ENCODE peak calls at places on chromosomes 6 and 20, in nine cellular contexts. One of them, this sample, is unnamed.

GRCh38 chr20:47776639-47777038 is 8.6 kb downstream of the SULF2 start:
- DNase-seq in uterus: no peak
- DNase-seq in esophagus squamous epithelium: no peak
- DNase-seq in lower leg skin: no peak
- DNase-seq in A549: no peak
- DNase-seq in HepG2: no peak
- DNase-seq in Peyer's patch: no peak
- DNase-seq in erythroblast: no peak
- DNase-seq in IMR-90: no peak
- DNase-seq in this sample: no peak

GRCh38 chr20:62388839-62389600 is 2.1 kb downstream of the RPS21 start:
- DNase-seq in Peyer's patch: no peak
- DNase-seq in erythroblast: no peak
- DNase-seq in lower leg skin: no peak
- DNase-seq in HepG2: no peak
- DNase-seq in A549: no peak
- DNase-seq in esophagus squamous epithelium: no peak
- DNase-seq in uterus: no peak
- DNase-seq in IMR-90: no peak
- DNase-seq in this sample: no peak

GRCh38 chr6:90457867-90458259 is 129.0 kb downstream of the MAP3K7 start:
- DNase-seq in Peyer's patch: no peak
- DNase-seq in esophagus squamous epithelium: no peak
- DNase-seq in A549: no peak
- DNase-seq in uterus: no peak
- DNase-seq in IMR-90: no peak
- DNase-seq in lower leg skin: no peak
- DNase-seq in HepG2: no peak
- DNase-seq in erythroblast: no peak
- DNase-seq in this sample: no peak

GRCh38 chr6:79170915-79171314 is 63.6 kb downstream of the HMGN3 start:
- DNase-seq in erythroblast: no peak
- DNase-seq in IMR-90: peak
- DNase-seq in esophagus squamous epithelium: no peak
- DNase-seq in lower leg skin: no peak
- DNase-seq in A549: no peak
- DNase-seq in HepG2: no peak
- DNase-seq in Peyer's patch: no peak
- DNase-seq in uterus: no peak
- DNase-seq in this sample: no peak

GRCh38 chr6:156886409-156886808 is 109.2 kb downstream of the ARID1B start:
- DNase-seq in esophagus squamous epithelium: no peak
- DNase-seq in lower leg skin: no peak
- DNase-seq in HepG2: no peak
- DNase-seq in uterus: no peak
- DNase-seq in Peyer's patch: peak
- DNase-seq in A549: no peak
- DNase-seq in erythroblast: no peak
- DNase-seq in IMR-90: no peak
- DNase-seq in this sample: peak

GRCh38 chr6:27517928-27518787 is 45.3 kb upstream of the ZNF184 start:
- DNase-seq in erythroblast: peak
- DNase-seq in esophagus squamous epithelium: no peak
- DNase-seq in uterus: no peak
- DNase-seq in Peyer's patch: no peak
- DNase-seq in A549: no peak
- DNase-seq in IMR-90: no peak
- DNase-seq in lower leg skin: no peak
- DNase-seq in HepG2: no peak
- DNase-seq in this sample: no peak

GRCh38 chr20:62496525-62497218 is 20.9 kb upstream of the GATA5 start:
- DNase-seq in Peyer's patch: peak
- DNase-seq in lower leg skin: no peak
- DNase-seq in esophagus squamous epithelium: no peak
- DNase-seq in HepG2: no peak
- DNase-seq in uterus: no peak
- DNase-seq in A549: no peak
- DNase-seq in IMR-90: no peak
- DNase-seq in erythroblast: peak
- DNase-seq in this sample: no peak

GRCh38 chr6:85449388-85449817 is 480 bp upstream of the NT5E start:
- DNase-seq in erythroblast: no peak
- DNase-seq in esophagus squamous epithelium: no peak
- DNase-seq in IMR-90: peak
- DNase-seq in HepG2: no peak
- DNase-seq in lower leg skin: peak
- DNase-seq in uterus: peak
- DNase-seq in A549: peak
- DNase-seq in Peyer's patch: peak
- DNase-seq in this sample: no peak

GRCh38 chr20:60845146-60845545 is 406.9 kb upstream of the CDH4 start:
- DNase-seq in Peyer's patch: no peak
- DNase-seq in uterus: no peak
- DNase-seq in esophagus squamous epithelium: no peak
- DNase-seq in lower leg skin: no peak
- DNase-seq in IMR-90: no peak
- DNase-seq in erythroblast: no peak
- DNase-seq in HepG2: no peak
- DNase-seq in A549: no peak
- DNase-seq in this sample: no peak

GRCh38 chr6:170137911-170138910 is 152.7 kb downstream of the DLL1 start:
- DNase-seq in IMR-90: no peak
- DNase-seq in lower leg skin: peak
- DNase-seq in erythroblast: no peak
- DNase-seq in uterus: peak
- DNase-seq in Peyer's patch: no peak
- DNase-seq in HepG2: no peak
- DNase-seq in A549: no peak
- DNase-seq in esophagus squamous epithelium: no peak
- DNase-seq in this sample: no peak

GRCh38 chr20:11207749-11208502 is 534.1 kb upstream of the JAG1 start:
- DNase-seq in Peyer's patch: no peak
- DNase-seq in lower leg skin: no peak
- DNase-seq in IMR-90: peak
- DNase-seq in uterus: no peak
- DNase-seq in erythroblast: no peak
- DNase-seq in HepG2: peak
- DNase-seq in esophagus squamous epithelium: no peak
- DNase-seq in A549: peak
- DNase-seq in this sample: no peak

GRCh38 chr20:5481872-5482271 is 165.1 kb upstream of the PROKR2 start:
- DNase-seq in HepG2: no peak
- DNase-seq in esophagus squamous epithelium: no peak
- DNase-seq in IMR-90: no peak
- DNase-seq in lower leg skin: no peak
- DNase-seq in A549: no peak
- DNase-seq in Peyer's patch: no peak
- DNase-seq in erythroblast: no peak
- DNase-seq in uterus: no peak
- DNase-seq in this sample: no peak

GRCh38 chr6:99629293-99629692 is 22.7 kb downstream of the PRDM13 start:
- DNase-seq in Peyer's patch: no peak
- DNase-seq in uterus: no peak
- DNase-seq in erythroblast: no peak
- DNase-seq in esophagus squamous epithelium: no peak
- DNase-seq in HepG2: no peak
- DNase-seq in IMR-90: no peak
- DNase-seq in A549: no peak
- DNase-seq in lower leg skin: no peak
- DNase-seq in this sample: no peak

GRCh38 chr6:130615816-130616215 is 211.4 kb upstream of the SMLR1 start:
- DNase-seq in HepG2: no peak
- DNase-seq in A549: no peak
- DNase-seq in IMR-90: no peak
- DNase-seq in esophagus squamous epithelium: no peak
- DNase-seq in erythroblast: no peak
- DNase-seq in Peyer's patch: no peak
- DNase-seq in lower leg skin: no peak
- DNase-seq in uterus: no peak
- DNase-seq in this sample: no peak

GRCh38 chr6:142732790-142733189 is 212.2 kb downstream of the HIVEP2 start:
- DNase-seq in lower leg skin: no peak
- DNase-seq in esophagus squamous epithelium: no peak
- DNase-seq in erythroblast: no peak
- DNase-seq in IMR-90: no peak
- DNase-seq in uterus: no peak
- DNase-seq in A549: no peak
- DNase-seq in HepG2: no peak
- DNase-seq in Peyer's patch: no peak
- DNase-seq in this sample: no peak

GRCh38 chr20:1269235-1269634 is 3.1 kb downstream of the SNPH start:
- DNase-seq in lower leg skin: no peak
- DNase-seq in HepG2: no peak
- DNase-seq in erythroblast: no peak
- DNase-seq in esophagus squamous epithelium: no peak
- DNase-seq in uterus: no peak
- DNase-seq in A549: no peak
- DNase-seq in Peyer's patch: no peak
- DNase-seq in IMR-90: no peak
- DNase-seq in this sample: no peak

GRCh38 chr6:139941826-139942225 is 567.4 kb upstream of the CITED2 start:
- DNase-seq in lower leg skin: no peak
- DNase-seq in erythroblast: no peak
- DNase-seq in uterus: no peak
- DNase-seq in IMR-90: no peak
- DNase-seq in esophagus squamous epithelium: no peak
- DNase-seq in A549: no peak
- DNase-seq in HepG2: no peak
- DNase-seq in Peyer's patch: no peak
- DNase-seq in this sample: no peak
- TF ChIP-seq POLR2A in lower leg skin: no peak
- TF ChIP-seq POLR2A in erythroblast: no peak
- TF ChIP-seq POLR2A in uterus: no peak
- TF ChIP-seq POLR2A in IMR-90: no peak
- TF ChIP-seq POLR2A in esophagus squamous epithelium: no peak
- TF ChIP-seq POLR2A in A549: no peak
- TF ChIP-seq POLR2A in HepG2: no peak
- TF ChIP-seq POLR2A in Peyer's patch: no peak
- TF ChIP-seq POLR2A in this sample: no peak

DNA sequence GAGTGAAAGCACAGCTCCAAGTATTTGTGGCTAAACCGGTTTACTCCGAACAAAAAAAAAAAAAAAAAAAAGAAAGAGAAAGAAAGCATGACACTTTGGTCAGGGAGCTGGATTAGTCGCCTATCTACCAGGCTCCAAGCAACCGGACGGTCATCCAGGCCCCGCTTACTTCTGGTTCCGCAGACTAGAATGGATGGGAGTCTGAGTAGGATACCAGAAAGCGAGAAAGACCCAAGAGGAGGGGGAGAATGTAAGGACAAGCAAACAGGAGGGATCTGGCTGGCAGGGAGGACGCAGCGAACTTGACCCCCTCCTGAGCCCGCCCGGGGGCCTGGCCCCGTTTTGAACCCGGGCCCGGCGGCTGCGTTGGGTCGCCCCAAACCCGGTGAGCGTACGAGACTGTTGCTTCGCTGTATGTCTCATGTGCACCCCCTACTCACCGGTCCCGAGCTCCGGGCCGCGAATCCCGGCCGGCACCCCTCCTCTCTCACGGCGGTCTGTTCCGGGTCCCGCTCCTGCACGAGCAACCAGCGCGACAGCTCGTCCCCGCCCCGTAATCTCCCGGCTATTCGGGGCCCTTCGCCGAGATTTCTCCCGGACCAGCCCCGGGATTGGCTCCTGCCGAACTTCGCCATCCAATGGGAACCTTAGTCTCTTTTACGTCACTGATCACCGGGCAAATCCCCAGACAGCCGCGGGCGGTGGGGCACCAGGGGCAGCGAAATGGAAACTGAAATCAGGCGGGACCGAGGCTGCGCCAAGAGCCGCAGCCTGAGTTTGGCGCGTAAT is at the start of gene TRIM26:
- DNase-seq in Peyer's patch: peak
- DNase-seq in esophagus squamous epithelium: peak
- DNase-seq in uterus: peak
- DNase-seq in IMR-90: peak
- DNase-seq in erythroblast: peak
- DNase-seq in lower leg skin: peak
- DNase-seq in A549: peak
- DNase-seq in HepG2: peak
- DNase-seq in this sample: peak
- TF ChIP-seq POLR2A in Peyer's patch: peak
- TF ChIP-seq POLR2A in esophagus squamous epithelium: peak
- TF ChIP-seq POLR2A in uterus: peak
- TF ChIP-seq POLR2A in IMR-90: peak
- TF ChIP-seq POLR2A in erythroblast: no peak
- TF ChIP-seq POLR2A in lower leg skin: peak
- TF ChIP-seq POLR2A in A549: peak
- TF ChIP-seq POLR2A in HepG2: peak
- TF ChIP-seq POLR2A in this sample: peak

DNA sequence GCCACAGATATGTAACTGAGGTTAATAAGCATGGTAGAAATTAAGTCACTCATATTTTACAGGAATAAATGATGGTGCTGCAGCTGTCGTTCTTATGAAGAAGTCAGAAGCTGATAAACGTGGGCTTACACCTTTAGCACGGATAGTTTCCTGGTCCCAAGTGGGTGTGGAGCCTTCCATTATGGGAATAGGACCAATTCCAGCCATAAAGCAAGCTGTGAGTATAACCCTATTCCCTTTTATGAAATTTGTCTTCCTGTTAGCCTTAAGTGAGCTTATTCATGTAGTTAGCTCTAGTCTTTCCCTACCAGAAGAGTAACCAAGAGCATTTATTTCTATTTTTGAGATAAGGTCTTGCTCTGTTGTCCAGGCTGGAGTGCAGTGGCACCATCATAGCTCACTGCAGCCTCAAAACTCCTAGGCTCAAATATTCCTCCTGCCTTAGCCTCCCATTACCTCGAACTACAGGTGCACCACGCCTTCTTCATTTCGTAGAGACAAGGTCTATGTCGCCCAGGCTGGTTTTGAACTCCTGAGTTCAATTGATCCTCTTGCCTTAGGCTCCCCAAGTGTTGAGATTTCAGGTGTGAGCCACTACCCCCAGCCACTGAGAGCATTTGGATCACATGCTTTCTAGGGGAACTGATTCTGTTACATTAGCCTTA is 12.0 kb downstream of the TCP1 start:
- DNase-seq in A549: no peak
- DNase-seq in lower leg skin: no peak
- DNase-seq in HepG2: no peak
- DNase-seq in esophagus squamous epithelium: no peak
- DNase-seq in Peyer's patch: no peak
- DNase-seq in erythroblast: no peak
- DNase-seq in uterus: no peak
- DNase-seq in IMR-90: no peak
- DNase-seq in this sample: no peak
- TF ChIP-seq POLR2A in A549: no peak
- TF ChIP-seq POLR2A in lower leg skin: no peak
- TF ChIP-seq POLR2A in HepG2: peak
- TF ChIP-seq POLR2A in esophagus squamous epithelium: no peak
- TF ChIP-seq POLR2A in Peyer's patch: no peak
- TF ChIP-seq POLR2A in erythroblast: no peak
- TF ChIP-seq POLR2A in uterus: no peak
- TF ChIP-seq POLR2A in IMR-90: no peak
- TF ChIP-seq POLR2A in this sample: no peak

DNA sequence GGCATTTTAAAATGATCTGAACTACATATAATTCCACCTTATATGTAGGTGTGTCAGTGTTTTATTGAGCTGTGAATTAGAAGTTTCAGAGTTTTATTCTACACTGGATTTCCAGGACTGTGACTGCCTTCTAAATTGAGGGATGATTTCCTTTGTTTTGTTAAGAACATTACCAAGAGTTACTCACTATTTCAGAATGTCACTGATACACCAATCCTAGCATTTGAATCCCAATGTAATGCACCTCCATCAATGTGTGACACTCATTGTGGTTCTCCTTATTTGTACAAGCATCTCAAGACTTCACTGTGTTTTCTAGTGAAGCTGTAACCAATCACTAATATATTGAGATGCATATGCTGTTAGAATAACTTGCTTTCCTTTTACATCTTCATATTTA is 86.8 kb downstream of the PLCB1 start:
- DNase-seq in erythroblast: no peak
- DNase-seq in A549: no peak
- DNase-seq in esophagus squamous epithelium: no peak
- DNase-seq in HepG2: no peak
- DNase-seq in Peyer's patch: no peak
- DNase-seq in uterus: no peak
- DNase-seq in IMR-90: peak
- DNase-seq in lower leg skin: no peak
- DNase-seq in this sample: no peak
- TF ChIP-seq POLR2A in erythroblast: no peak
- TF ChIP-seq POLR2A in A549: no peak
- TF ChIP-seq POLR2A in esophagus squamous epithelium: no peak
- TF ChIP-seq POLR2A in HepG2: no peak
- TF ChIP-seq POLR2A in Peyer's patch: no peak
- TF ChIP-seq POLR2A in uterus: no peak
- TF ChIP-seq POLR2A in IMR-90: no peak
- TF ChIP-seq POLR2A in lower leg skin: no peak
- TF ChIP-seq POLR2A in this sample: no peak